ENCODE peak calls at places on chromosomes 12 and 14, in ten cellular contexts. One of them, this sample, is unnamed.

GRCh38 chr14:23544511-23545447 is 6.8 kb downstream of the ZFHX2 start:
- DNase-seq in ovary: no peak
- DNase-seq in GM12891: no peak
- DNase-seq in esophagus muscularis mucosa: no peak
- DNase-seq in right lobe of liver: no peak
- DNase-seq in lower leg skin: no peak
- DNase-seq in adrenal gland: peak; percentile 42
- DNase-seq in testis: no peak
- DNase-seq in spleen: peak; percentile 69
- DNase-seq in Peyer's patch: peak; percentile 69
- DNase-seq in this sample: no peak

GRCh38 chr14:74691456-74691855 is 21.4 kb downstream of the AREL1 start:
- DNase-seq in lower leg skin: no peak
- DNase-seq in esophagus muscularis mucosa: no peak
- DNase-seq in spleen: no peak
- DNase-seq in right lobe of liver: no peak
- DNase-seq in testis: no peak
- DNase-seq in GM12891: no peak
- DNase-seq in ovary: no peak
- DNase-seq in adrenal gland: no peak
- DNase-seq in Peyer's patch: no peak
- DNase-seq in this sample: no peak

GRCh38 chr12:62910549-62911169 is 24.3 kb downstream of the PPM1H start:
- DNase-seq in right lobe of liver: no peak
- DNase-seq in esophagus muscularis mucosa: peak; percentile 62
- DNase-seq in GM12891: no peak
- DNase-seq in testis: no peak
- DNase-seq in Peyer's patch: no peak
- DNase-seq in adrenal gland: no peak
- DNase-seq in ovary: no peak
- DNase-seq in lower leg skin: no peak
- DNase-seq in spleen: no peak
- DNase-seq in this sample: no peak

GRCh38 chr14:38405851-38406630 is 150.1 kb upstream of the CLEC14A start:
- DNase-seq in right lobe of liver: no peak
- DNase-seq in spleen: no peak
- DNase-seq in adrenal gland: no peak
- DNase-seq in Peyer's patch: no peak
- DNase-seq in esophagus muscularis mucosa: no peak
- DNase-seq in lower leg skin: no peak
- DNase-seq in ovary: no peak
- DNase-seq in testis: no peak
- DNase-seq in GM12891: no peak
- DNase-seq in this sample: no peak

GRCh38 chr12:84950971-84951546 is 38.5 kb upstream of the SLC6A15 start:
- DNase-seq in spleen: no peak
- DNase-seq in testis: no peak
- DNase-seq in lower leg skin: no peak
- DNase-seq in right lobe of liver: no peak
- DNase-seq in esophagus muscularis mucosa: no peak
- DNase-seq in Peyer's patch: no peak
- DNase-seq in ovary: no peak
- DNase-seq in GM12891: no peak
- DNase-seq in adrenal gland: no peak
- DNase-seq in this sample: no peak

GRCh38 chr12:105382771-105383632 is 52.5 kb downstream of the C12orf75 start:
- DNase-seq in adrenal gland: no peak
- DNase-seq in lower leg skin: no peak
- DNase-seq in testis: no peak
- DNase-seq in right lobe of liver: no peak
- DNase-seq in ovary: no peak
- DNase-seq in esophagus muscularis mucosa: peak; percentile 70
- DNase-seq in Peyer's patch: no peak
- DNase-seq in GM12891: peak; percentile 42
- DNase-seq in spleen: no peak
- DNase-seq in this sample: no peak

GRCh38 chr14:105144666-105145380 is 23.8 kb downstream of the JAG2 start:
- DNase-seq in GM12891: peak; percentile 20
- DNase-seq in lower leg skin: peak; percentile 82
- DNase-seq in esophagus muscularis mucosa: no peak
- DNase-seq in spleen: peak; percentile 68
- DNase-seq in Peyer's patch: peak; percentile 38
- DNase-seq in ovary: no peak
- DNase-seq in adrenal gland: no peak
- DNase-seq in testis: no peak
- DNase-seq in right lobe of liver: no peak
- DNase-seq in this sample: no peak

GRCh38 chr12:111636209-111636928 is 37.3 kb upstream of the ATXN2 start:
- DNase-seq in spleen: peak; percentile 47
- DNase-seq in esophagus muscularis mucosa: peak; percentile 92
- DNase-seq in ovary: peak; percentile 79
- DNase-seq in lower leg skin: peak; percentile 91
- DNase-seq in Peyer's patch: no peak
- DNase-seq in testis: peak; percentile 87
- DNase-seq in adrenal gland: peak; percentile 78
- DNase-seq in right lobe of liver: peak; percentile 63
- DNase-seq in GM12891: no peak
- DNase-seq in this sample: no peak

GRCh38 chr14:70662816-70663215 is 21.1 kb downstream of the TTC9 start:
- DNase-seq in GM12891: no peak
- DNase-seq in Peyer's patch: no peak
- DNase-seq in lower leg skin: no peak
- DNase-seq in right lobe of liver: no peak
- DNase-seq in esophagus muscularis mucosa: no peak
- DNase-seq in testis: no peak
- DNase-seq in ovary: no peak
- DNase-seq in spleen: no peak
- DNase-seq in adrenal gland: no peak
- DNase-seq in this sample: no peak

GRCh38 chr12:47038270-47038748 is 41.1 kb upstream of the PCED1B start:
- DNase-seq in testis: no peak
- DNase-seq in adrenal gland: no peak
- DNase-seq in Peyer's patch: no peak
- DNase-seq in lower leg skin: no peak
- DNase-seq in esophagus muscularis mucosa: no peak
- DNase-seq in spleen: no peak
- DNase-seq in GM12891: no peak
- DNase-seq in right lobe of liver: no peak
- DNase-seq in ovary: no peak
- DNase-seq in this sample: no peak

GRCh38 chr12:102760322-102760721 is 156.7 kb downstream of the PAH start:
- DNase-seq in GM12891: no peak
- DNase-seq in ovary: no peak
- DNase-seq in spleen: no peak
- DNase-seq in esophagus muscularis mucosa: no peak
- DNase-seq in lower leg skin: no peak
- DNase-seq in adrenal gland: no peak
- DNase-seq in Peyer's patch: no peak
- DNase-seq in right lobe of liver: no peak
- DNase-seq in testis: no peak
- DNase-seq in this sample: no peak

GRCh38 chr14:94907626-94908261 is 137.8 kb upstream of the GSC start:
- DNase-seq in right lobe of liver: no peak
- DNase-seq in lower leg skin: peak; percentile 82
- DNase-seq in esophagus muscularis mucosa: no peak
- DNase-seq in Peyer's patch: no peak
- DNase-seq in ovary: peak; percentile 45
- DNase-seq in adrenal gland: no peak
- DNase-seq in GM12891: no peak
- DNase-seq in testis: peak; percentile 50
- DNase-seq in spleen: peak; percentile 66
- DNase-seq in this sample: no peak

DNA sequence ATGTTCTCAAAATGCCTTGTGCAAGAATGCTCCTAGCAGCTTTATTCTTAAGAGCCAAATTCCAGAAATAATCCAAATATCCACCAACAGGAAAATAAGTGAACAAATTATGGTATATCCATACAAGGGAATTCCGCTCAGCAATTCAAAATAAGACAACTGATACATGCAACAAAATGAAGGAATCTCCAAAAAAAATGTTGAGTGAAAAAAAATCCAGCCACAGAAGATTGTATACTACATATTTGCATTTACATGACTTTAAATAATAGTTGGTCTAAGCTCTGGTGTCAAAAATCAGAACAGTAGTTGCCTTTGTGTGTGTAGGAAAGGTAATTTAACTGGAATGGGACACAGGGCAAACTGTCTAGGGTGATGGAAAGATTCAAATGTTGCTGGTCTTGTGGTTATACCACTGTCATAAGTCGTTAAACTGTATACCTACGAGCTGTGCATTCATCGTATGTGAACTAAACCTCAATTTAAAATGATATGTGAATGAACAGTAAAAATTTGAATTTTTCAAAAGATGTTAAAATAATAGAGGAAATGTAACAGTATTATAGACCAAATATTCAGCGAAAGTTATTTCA is 3.2 kb downstream of the CD69 start:
- DNase-seq in spleen: no peak
- DNase-seq in GM12891: no peak
- DNase-seq in Peyer's patch: no peak
- DNase-seq in esophagus muscularis mucosa: no peak
- DNase-seq in lower leg skin: no peak
- DNase-seq in testis: no peak
- DNase-seq in ovary: no peak
- DNase-seq in adrenal gland: no peak
- DNase-seq in right lobe of liver: no peak
- DNase-seq in this sample: no peak
- TF ChIP-seq POLR2A in spleen: no peak
- TF ChIP-seq POLR2A in GM12891: no peak
- TF ChIP-seq POLR2A in Peyer's patch: no peak
- TF ChIP-seq POLR2A in esophagus muscularis mucosa: no peak
- TF ChIP-seq POLR2A in lower leg skin: no peak
- TF ChIP-seq POLR2A in testis: no peak
- TF ChIP-seq POLR2A in ovary: no peak
- TF ChIP-seq POLR2A in adrenal gland: no peak
- TF ChIP-seq POLR2A in right lobe of liver: no peak
- TF ChIP-seq POLR2A in this sample: no peak

DNA sequence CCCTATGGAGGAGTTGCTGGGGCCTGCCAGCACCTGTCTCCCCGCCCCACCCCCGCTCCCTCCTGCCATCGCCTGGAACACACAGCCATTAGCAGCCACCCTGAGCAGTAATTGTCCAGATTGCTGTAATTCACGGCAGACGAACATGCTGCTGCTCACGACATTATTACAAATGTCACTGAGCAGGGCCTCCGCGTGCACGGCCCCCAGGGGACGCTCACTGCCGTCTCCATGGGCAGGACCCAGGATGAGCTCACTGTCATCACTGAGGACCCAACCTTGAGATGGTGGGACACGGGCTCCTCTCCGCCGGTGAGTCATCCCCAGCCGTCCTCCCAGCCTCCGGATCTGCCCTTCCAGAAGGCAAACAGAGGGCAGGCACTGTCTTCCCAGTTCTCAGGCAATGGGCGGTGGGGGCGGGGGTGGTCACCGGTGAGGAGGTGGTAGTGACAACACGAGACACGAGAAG is 100.4 kb downstream of the RFLNA start:
- DNase-seq in ovary: peak; percentile 39
- DNase-seq in esophagus muscularis mucosa: no peak
- DNase-seq in right lobe of liver: no peak
- DNase-seq in Peyer's patch: no peak
- DNase-seq in spleen: no peak
- DNase-seq in adrenal gland: peak; percentile 88
- DNase-seq in lower leg skin: no peak
- DNase-seq in testis: no peak
- DNase-seq in GM12891: no peak
- DNase-seq in this sample: no peak
- TF ChIP-seq POLR2A in ovary: no peak
- TF ChIP-seq POLR2A in esophagus muscularis mucosa: no peak
- TF ChIP-seq POLR2A in right lobe of liver: no peak
- TF ChIP-seq POLR2A in Peyer's patch: no peak
- TF ChIP-seq POLR2A in spleen: no peak
- TF ChIP-seq POLR2A in adrenal gland: no peak
- TF ChIP-seq POLR2A in lower leg skin: no peak
- TF ChIP-seq POLR2A in testis: no peak
- TF ChIP-seq POLR2A in GM12891: no peak
- TF ChIP-seq POLR2A in this sample: no peak

DNA sequence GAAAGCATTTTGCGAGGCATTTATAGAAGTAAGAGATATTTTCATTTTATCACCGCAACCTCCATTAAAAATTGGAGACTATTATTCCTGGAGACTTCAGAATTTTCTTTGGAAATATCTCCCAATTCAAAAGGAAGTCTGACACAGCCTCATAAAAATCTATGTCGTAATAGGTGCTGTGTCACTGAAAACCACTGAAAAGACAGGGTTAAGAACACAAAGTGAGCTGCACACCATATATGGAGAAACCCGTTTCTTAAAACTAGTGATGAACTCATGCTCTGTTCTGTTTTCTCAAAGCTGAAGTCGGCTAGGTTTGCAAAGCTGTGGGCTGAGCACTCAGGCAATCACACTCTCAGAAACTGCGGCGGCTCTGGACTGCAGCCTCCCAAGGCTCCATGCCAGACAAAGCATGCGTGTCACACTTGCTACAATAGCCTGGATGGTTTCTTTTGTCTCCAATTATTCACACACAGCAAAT is at the start of gene GLIPR1:
- DNase-seq in right lobe of liver: peak; percentile 69
- DNase-seq in testis: peak; percentile 73
- DNase-seq in adrenal gland: peak; percentile 80
- DNase-seq in ovary: peak; percentile 76
- DNase-seq in GM12891: peak; percentile 20
- DNase-seq in lower leg skin: peak; percentile 89
- DNase-seq in spleen: peak; percentile 90
- DNase-seq in esophagus muscularis mucosa: peak; percentile 93
- DNase-seq in Peyer's patch: no peak
- DNase-seq in this sample: peak; percentile 15
- TF ChIP-seq POLR2A in right lobe of liver: peak; percentile 37
- TF ChIP-seq POLR2A in testis: no peak
- TF ChIP-seq POLR2A in adrenal gland: peak; percentile 22
- TF ChIP-seq POLR2A in ovary: peak; percentile 48
- TF ChIP-seq POLR2A in GM12891: peak; percentile 98
- TF ChIP-seq POLR2A in lower leg skin: no peak
- TF ChIP-seq POLR2A in spleen: no peak
- TF ChIP-seq POLR2A in esophagus muscularis mucosa: peak; percentile 54
- TF ChIP-seq POLR2A in Peyer's patch: peak; percentile 62
- TF ChIP-seq POLR2A in this sample: peak; percentile 64

DNA sequence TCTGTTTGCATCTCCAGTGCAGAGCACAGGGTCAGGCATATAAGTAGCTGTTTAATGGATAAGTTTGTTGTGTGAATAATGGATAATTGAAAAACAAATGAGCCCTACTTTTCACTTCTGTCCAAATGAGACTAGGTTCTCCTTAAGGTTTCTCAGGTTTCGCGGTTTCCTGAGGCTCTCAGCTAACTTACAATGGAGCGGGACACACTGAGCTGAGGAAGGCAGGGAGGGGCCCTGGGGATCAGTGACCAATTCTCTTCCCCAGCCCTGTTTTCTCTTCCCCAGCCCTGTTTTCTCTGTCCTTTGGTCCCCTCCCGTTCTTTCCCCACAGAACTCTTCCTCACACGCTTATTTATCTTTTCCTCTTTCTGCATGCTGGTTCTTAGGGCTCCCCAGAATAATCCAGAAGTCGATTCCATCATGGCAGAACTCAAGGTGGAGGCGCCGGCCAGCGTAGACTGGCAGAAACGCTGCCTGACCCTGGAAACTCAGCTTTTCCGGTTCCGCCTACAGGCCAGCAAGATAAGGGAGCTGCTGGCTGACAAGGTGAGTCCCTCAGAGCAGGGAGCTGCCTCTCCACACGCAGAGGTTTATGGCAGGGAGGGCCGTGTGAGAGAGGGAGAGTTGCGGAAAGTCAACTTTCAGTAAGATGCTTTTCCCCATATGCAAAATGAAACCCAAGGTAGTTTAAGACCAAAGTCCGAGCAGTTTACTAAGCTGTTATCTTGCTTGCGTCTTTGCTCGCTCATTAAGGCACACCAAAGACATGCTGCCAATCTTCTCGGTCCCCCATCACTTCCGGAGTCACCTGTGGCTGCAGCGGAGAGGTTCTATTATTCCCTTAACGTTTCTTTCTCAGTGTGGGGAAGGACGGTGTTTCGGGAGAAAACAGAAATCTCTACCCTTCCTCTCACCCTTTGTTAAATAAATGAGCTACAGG is 8.6 kb downstream of the PLEKHH1 start:
- DNase-seq in esophagus muscularis mucosa: no peak
- DNase-seq in testis: no peak
- DNase-seq in GM12891: no peak
- DNase-seq in ovary: no peak
- DNase-seq in lower leg skin: peak; percentile 39
- DNase-seq in adrenal gland: peak; percentile 74
- DNase-seq in right lobe of liver: no peak
- DNase-seq in spleen: peak; percentile 77
- DNase-seq in Peyer's patch: peak; percentile 86
- DNase-seq in this sample: no peak
- TF ChIP-seq POLR2A in esophagus muscularis mucosa: no peak
- TF ChIP-seq POLR2A in testis: no peak
- TF ChIP-seq POLR2A in GM12891: no peak
- TF ChIP-seq POLR2A in ovary: no peak
- TF ChIP-seq POLR2A in lower leg skin: no peak
- TF ChIP-seq POLR2A in adrenal gland: no peak
- TF ChIP-seq POLR2A in right lobe of liver: no peak
- TF ChIP-seq POLR2A in spleen: no peak
- TF ChIP-seq POLR2A in Peyer's patch: peak; percentile 74
- TF ChIP-seq POLR2A in this sample: no peak

This sample was measured in esophagus squamous epithelium.